ENCODE peak calls at places on chromosomes 6 and 20, in nine cellular contexts. T is substantia nigra; F is brain pericyte; V is hepatocyte; Q is HEK293T; O is NCI-H146; M is cardiac muscle cell; C is T-cell; Y is CD4-positive, CD25-positive, alpha-beta regulatory T cell. L is an unnamed sample.

GRCh38 chr6:105646391-105646867 is 243.5 kb upstream of the PREP start:
- DNase-seq in T (no peak), F (no peak), V (no peak), Q (no peak), O (no peak), M (no peak), C (no peak), Y (peak; percentile 75), L (no peak)

GRCh38 chr6:43746071-43746470 is 23.9 kb upstream of the VEGFA start:
- DNase-seq in T (no peak), F (no peak), V (no peak), Q (no peak), O (no peak), M (no peak), C (no peak), Y (no peak), L (no peak)

GRCh38 chr20:61886721-61887658 is 178.7 kb downstream of the TAF4 start:
- DNase-seq in T (no peak), F (no peak), V (peak; percentile 60), Q (peak; percentile 68), O (peak; percentile 64), M (peak; percentile 49), C (no peak), Y (peak; percentile 11), L (peak; percentile 47)

GRCh38 chr20:588932-589672 is 21.0 kb downstream of the TCF15 start:
- DNase-seq in T (no peak), F (no peak), V (no peak), Q (no peak), O (no peak), M (no peak), C (no peak), Y (no peak), L (no peak)

GRCh38 chr20:43438578-43439316 is 18.9 kb upstream of the SRSF6 start:
- DNase-seq in T (no peak), F (no peak), V (no peak), Q (no peak), O (no peak), M (no peak), C (no peak), Y (no peak), L (no peak)

GRCh38 chr20:44586289-44586911 is 4.0 kb downstream of the PKIG start:
- DNase-seq in T (no peak), F (no peak), V (no peak), Q (no peak), O (no peak), M (no peak), C (no peak), Y (no peak), L (no peak)

GRCh38 chr6:133132583-133132982 is 108.6 kb upstream of the EYA4 start:
- DNase-seq in T (no peak), F (no peak), V (no peak), Q (peak; percentile 39), O (no peak), M (peak; percentile 8), C (no peak), Y (no peak), L (no peak)

GRCh38 chr6:96394727-96395126 is 126.9 kb upstream of the UFL1 start:
- DNase-seq in T (no peak), F (no peak), V (peak; percentile 19), Q (peak; percentile 16), O (peak; percentile 12), M (peak; percentile 38), C (no peak), Y (no peak), L (no peak)

GRCh38 chr6:55379486-55379885 is 52.2 kb downstream of the GFRAL start:
- DNase-seq in T (no peak), F (no peak), V (no peak), Q (no peak), O (no peak), M (no peak), C (no peak), Y (no peak), L (no peak)

GRCh38 chr20:63978319-63979220 is 872 bp downstream of the SAMD10 start:
- DNase-seq in T (no peak), F (no peak), V (peak; percentile 90), Q (peak; percentile 48), O (peak; percentile 84), M (peak; percentile 78), C (no peak), Y (no peak), L (peak; percentile 38)

GRCh38 chr6:34934516-34934915 is 45.5 kb downstream of the ANKS1A start:
- DNase-seq in T (no peak), F (no peak), V (peak; percentile 66), Q (no peak), O (no peak), M (peak; percentile 76), C (no peak), Y (no peak), L (no peak)

GRCh38 chr6:122789078-122789861 is at the start of gene SMPDL3A:
- DNase-seq in T (peak; percentile 28), F (peak; percentile 80), V (peak; percentile 87), Q (peak; percentile 73), O (peak; percentile 92), M (peak; percentile 82), C (no peak), Y (no peak), L (peak; percentile 32)

GRCh38 chr6:12024715-12025434 is 12.8 kb downstream of the HIVEP1 start:
- DNase-seq in T (no peak), F (no peak), V (no peak), Q (no peak), O (no peak), M (no peak), C (no peak), Y (no peak), L (no peak)

GRCh38 chr6:54267798-54268197 is 40.4 kb upstream of the TINAG start:
- DNase-seq in T (no peak), F (no peak), V (peak; percentile 65), Q (peak; percentile 43), O (peak; percentile 12), M (peak; percentile 73), C (no peak), Y (no peak), L (peak; percentile 34)

GRCh38 chr20:58390659-58391035 is 1.6 kb downstream of the VAPB start:
- DNase-seq in T (no peak), F (no peak), V (no peak), Q (no peak), O (no peak), M (no peak), C (no peak), Y (no peak), L (no peak)

GRCh38 chr6:38326837-38327236 is 312.9 kb downstream of the BTBD9 start:
- DNase-seq in T (no peak), F (no peak), V (no peak), Q (no peak), O (no peak), M (no peak), C (no peak), Y (no peak), L (no peak)

GRCh38 chr6:169539176-169539897 is 162.5 kb downstream of the WDR27 start:
- DNase-seq in T (no peak), F (peak; percentile 62), V (no peak), Q (no peak), O (no peak), M (no peak), C (no peak), Y (no peak), L (no peak)

GRCh38 chr6:136547336-136547735 is 2.9 kb downstream of the MAP7 start:
- DNase-seq in T (no peak), F (no peak), V (peak; percentile 56), Q (peak; percentile 52), O (peak; percentile 61), M (peak; percentile 15), C (no peak), Y (no peak), L (peak; percentile 4)

GRCh38 chr6:150199241-150199640 is 56.4 kb downstream of the PPP1R14C start:
- DNase-seq in T (no peak), F (no peak), V (no peak), Q (no peak), O (no peak), M (no peak), C (no peak), Y (no peak), L (no peak)

GRCh38 chr20:1177680-1178079 is 7.1 kb downstream of the TMEM74B start:
- DNase-seq in T (no peak), F (no peak), V (no peak), Q (peak; percentile 34), O (no peak), M (peak; percentile 22), C (no peak), Y (no peak), L (peak; percentile 45)

GRCh38 chr6:152634773-152635172 is 2.4 kb downstream of the SYNE1 start:
- DNase-seq in T (no peak), F (no peak), V (no peak), Q (no peak), O (no peak), M (no peak), C (no peak), Y (peak; percentile 6), L (no peak)

GRCh38 chr6:152750694-152751093 is at the start of gene VIP:
- DNase-seq in T (no peak), F (peak; percentile 2), V (peak; percentile 64), Q (peak; percentile 60), O (no peak), M (peak; percentile 78), C (no peak), Y (no peak), L (no peak)

GRCh38 chr6:3612341-3613041 is 139.0 kb downstream of the PXDC1 start:
- DNase-seq in T (no peak), F (peak; percentile 87), V (peak; percentile 55), Q (peak; percentile 44), O (peak; percentile 82), M (no peak), C (no peak), Y (no peak), L (no peak)

GRCh38 chr6:86203044-86203443 is 560.4 kb upstream of the SYNCRIP start:
- DNase-seq in T (no peak), F (no peak), V (no peak), Q (no peak), O (no peak), M (no peak), C (no peak), Y (no peak), L (no peak)